ENCODE peak calls at places on chromosomes 1 and 21, in ten cellular contexts. C is endodermal cell, X is colonic mucosa, G is transverse colon, S is neural progenitor cell, M is endothelial cell of umbilical vein, H is breast epithelium, Y is uterus, F is tibial nerve, R is esophagus squamous epithelium. J is an unnamed sample. For H3K9me3, the result is how much of the 10 kb centered on the place peaks cover.

GRCh38 chr1:16886860-16887605 is 8.7 kb upstream of the RNU1-2 start:
- DNase-seq in C (peak), X (no peak), G (no peak), S (no peak), M (no peak), H (no peak), Y (no peak), F (no peak), R (no peak), J (no peak)

GRCh38 chr1:18415448-18415960 is 65.2 kb upstream of the KLHDC7A start:
- DNase-seq in C (no peak), X (no peak), G (no peak), S (no peak), M (no peak), H (no peak), Y (no peak), F (no peak), R (no peak), J (no peak)

GRCh38 chr1:21022279-21023040 is 154.2 kb downstream of the EIF4G3 start:
- DNase-seq in C (no peak), X (peak), G (peak), S (no peak), M (peak), H (no peak), Y (peak), F (peak), R (no peak), J (no peak)

GRCh38 chr1:157116735-157117103 is 17.1 kb upstream of the ETV3L start:
- DNase-seq in C (no peak), X (no peak), G (no peak), S (no peak), M (no peak), H (no peak), Y (no peak), F (no peak), R (no peak), J (peak)

GRCh38 chr1:29290414-29290980 is 54.2 kb downstream of the PTPRU start:
- DNase-seq in C (peak), X (no peak), G (no peak), S (no peak), M (no peak), H (no peak), Y (no peak), F (no peak), R (no peak), J (no peak)

GRCh38 chr1:152481869-152482664 is 28.5 kb upstream of the LCE5A start:
- DNase-seq in C (no peak), X (peak), G (peak), S (no peak), M (no peak), H (no peak), Y (no peak), F (no peak), R (no peak), J (no peak)

GRCh38 chr1:21517161-21517589 is 8.0 kb downstream of the ALPL start:
- DNase-seq in C (no peak), X (peak), G (no peak), S (no peak), M (no peak), H (no peak), Y (no peak), F (no peak), R (no peak), J (no peak)

GRCh38 chr1:42940851-42941639 is 17.6 kb downstream of the SLC2A1 start:
- DNase-seq in C (peak), X (no peak), G (no peak), S (no peak), M (peak), H (no peak), Y (no peak), F (peak), R (no peak), J (no peak)

GRCh38 chr1:204463125-204464060 is 31.2 kb downstream of the PIK3C2B start:
- DNase-seq in C (no peak), X (no peak), G (no peak), S (no peak), M (peak), H (no peak), Y (no peak), F (no peak), R (no peak), J (no peak)

GRCh38 chr1:97907886-97908285 is 12.9 kb downstream of the DPYD start:
- DNase-seq in C (no peak), X (no peak), G (no peak), S (no peak), M (no peak), H (no peak), Y (no peak), F (no peak), R (no peak), J (no peak)

GRCh38 chr1:226176870-226177269 is 9.7 kb downstream of the ACBD3 start:
- DNase-seq in C (no peak), X (no peak), G (no peak), S (no peak), M (no peak), H (no peak), Y (no peak), F (no peak), R (no peak), J (no peak)

GRCh38 chr1:92992877-92993276 is 31.6 kb upstream of the DIPK1A start:
- DNase-seq in C (no peak), X (no peak), G (no peak), S (no peak), M (no peak), H (no peak), Y (no peak), F (no peak), R (no peak), J (no peak)

GRCh38 chr21:15400905-15401304 is 328.9 kb upstream of the USP25 start:
- DNase-seq in C (no peak), X (no peak), G (no peak), S (no peak), M (peak), H (no peak), Y (no peak), F (no peak), R (no peak), J (no peak)

GRCh38 chr1:112247971-112248370 is 148.0 kb upstream of the CTTNBP2NL start:
- DNase-seq in C (no peak), X (no peak), G (no peak), S (no peak), M (no peak), H (no peak), Y (no peak), F (no peak), R (no peak), J (no peak)

GRCh38 chr21:39923441-39923840 is 56.2 kb downstream of the PCP4 start:
- DNase-seq in C (no peak), X (no peak), G (no peak), S (no peak), M (no peak), H (no peak), Y (no peak), F (no peak), R (no peak), J (no peak)
- H3K9me3 ChIP-seq in C (under half), X (under half), G (under half), S (under half), M (under half), H (under half), Y (under half), F (under half), R (under half), J (under half)

DNA sequence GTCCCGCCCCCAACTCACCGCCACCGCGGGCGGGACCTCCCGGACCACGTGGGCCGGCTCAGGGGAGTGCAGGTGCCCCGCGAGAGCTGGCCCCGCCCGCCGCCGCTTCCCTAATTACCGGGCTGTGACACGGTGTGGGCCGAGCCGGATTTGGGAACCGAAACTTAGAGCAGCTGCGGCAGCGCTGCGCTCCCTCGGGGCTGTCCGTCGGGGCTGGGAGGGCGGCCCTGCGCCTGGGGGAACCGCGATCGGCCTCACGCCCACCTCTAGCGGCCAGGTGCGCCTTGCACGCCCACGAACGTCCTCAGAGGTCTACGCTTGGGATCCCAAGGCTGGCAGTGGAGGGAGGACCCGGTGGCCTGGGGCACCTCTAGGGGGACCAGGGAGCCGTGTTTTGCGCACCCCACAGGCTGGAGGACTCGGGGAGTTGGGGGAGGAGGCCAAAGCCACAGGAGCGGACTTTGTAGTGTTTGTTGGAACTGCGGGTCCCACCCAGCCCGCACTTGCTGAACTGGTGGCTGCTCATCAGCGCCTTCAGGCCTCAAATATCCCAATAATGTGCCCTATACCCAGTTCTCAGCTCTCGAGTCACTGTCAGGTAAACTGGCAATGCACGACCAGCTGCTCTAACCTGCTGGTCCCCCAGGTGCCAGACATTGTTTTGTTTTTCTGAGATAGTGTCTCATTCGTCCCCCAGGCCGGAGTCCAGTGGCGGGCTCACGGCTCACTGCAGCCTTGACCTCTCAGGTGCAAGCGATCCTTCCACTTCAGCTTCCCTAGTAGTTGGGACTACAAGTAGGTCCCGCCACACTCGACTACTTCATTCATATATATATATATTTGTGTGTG is 781 bp upstream of the NADK start:
- DNase-seq in C (peak), X (peak), G (peak), S (peak), M (no peak), H (peak), Y (no peak), F (peak), R (peak), J (peak)
- TF ChIP-seq CTCF in C (peak), X (no peak), G (peak), S (peak), M (peak), H (no peak), Y (no peak), F (peak), R (no peak), J (no peak)

GRCh38 chr1:106121728-106122127 is 934.7 kb upstream of the PRMT6 start:
- DNase-seq in C (no peak), X (no peak), G (no peak), S (no peak), M (no peak), H (no peak), Y (no peak), F (no peak), R (no peak), J (no peak)
- H3K9me3 ChIP-seq in C (under half), X (under half), G (under half), S (under half), M (under half), H (under half), Y (under half), F (under half), R (under half), J (under half)

GRCh38 chr1:12620142-12620865 is 2.3 kb upstream of the DHRS3 start:
- DNase-seq in C (no peak), X (no peak), G (no peak), S (no peak), M (no peak), H (no peak), Y (no peak), F (no peak), R (no peak), J (no peak)
- TF ChIP-seq CTCF in C (no peak), X (no peak), G (no peak), S (no peak), M (no peak), H (no peak), Y (no peak), F (no peak), R (peak), J (no peak)

DNA sequence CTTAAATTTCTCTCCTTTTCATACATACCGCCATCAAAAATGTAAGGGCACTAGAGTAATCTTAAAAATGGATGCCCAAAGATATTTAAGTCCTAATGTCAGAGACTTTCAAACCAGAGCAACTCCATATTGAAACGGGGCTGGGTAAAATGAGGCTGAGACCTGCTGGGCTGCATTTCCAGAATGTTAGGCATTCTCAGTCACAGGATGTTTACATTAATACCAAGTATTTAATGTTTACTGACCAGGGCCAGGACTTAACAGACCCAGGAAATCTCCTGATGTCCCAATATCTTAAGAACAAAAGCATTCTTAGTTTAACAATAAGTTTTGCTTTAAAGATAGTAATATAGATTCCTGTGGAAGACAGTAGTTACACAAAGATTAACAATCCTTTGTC is 563.9 kb upstream of the BEND5 start:
- DNase-seq in C (no peak), X (no peak), G (no peak), S (no peak), M (no peak), H (no peak), Y (no peak), F (no peak), R (no peak), J (no peak)
- H3K9me3 ChIP-seq in C (half or more), X (under half), G (under half), S (half or more), M (under half), H (under half), Y (under half), F (under half), R (under half), J (under half)